ENCODE peak calls at places on chromosomes 13 and 19, in four cellular contexts. R, Y, P and C are unnamed samples.

GRCh38 chr19:2324220-2324948 is 4.0 kb downstream of the LSM7 start:
- DNase-seq in R (no peak), Y (no peak), P (no peak), C (no peak)

GRCh38 chr13:110641055-110642015 is 26.0 kb downstream of the NAXD start:
- DNase-seq in R (no peak), Y (no peak), P (peak; percentile 41), C (no peak)

GRCh38 chr13:108083056-108083455 is 132.3 kb downstream of the LIG4 start:
- DNase-seq in R (no peak), Y (no peak), P (no peak), C (no peak)

GRCh38 chr13:42112864-42113263 is 64.4 kb downstream of the DGKH start:
- DNase-seq in R (no peak), Y (no peak), P (no peak), C (no peak)

GRCh38 chr19:47239610-47240296 is 8.8 kb upstream of the BBC3 start:
- DNase-seq in R (no peak), Y (no peak), P (peak; percentile 87), C (peak; percentile 95)

GRCh38 chr19:41426952-41427646 is at the start of gene B3GNT8:
- DNase-seq in R (peak; percentile 24), Y (peak; percentile 96), P (peak; percentile 96), C (no peak)

GRCh38 chr19:44777715-44778347 is at the start of gene CBLC:
- DNase-seq in R (no peak), Y (peak; percentile 96), P (peak; percentile 98), C (no peak)

GRCh38 chr13:99388334-99388923 is 81.2 kb upstream of the GPR183 start:
- DNase-seq in R (no peak), Y (no peak), P (peak; percentile 38), C (no peak)

GRCh38 chr19:51593138-51593890 is 22.2 kb downstream of the ZNF175 start:
- DNase-seq in R (no peak), Y (peak; percentile 83), P (no peak), C (no peak)

GRCh38 chr19:2096543-2097329 is at the start of gene IZUMO4:
- DNase-seq in R (peak; percentile 100), Y (peak; percentile 97), P (peak; percentile 100), C (peak; percentile 99)

GRCh38 chr19:15155296-15155695 is 45.5 kb downstream of the NOTCH3 start:
- DNase-seq in R (no peak), Y (no peak), P (no peak), C (no peak)